ENCODE peak calls at places on chromosome 4, in ten cellular contexts. V, C, F, W, K, H, D, P, E and T are unnamed samples.
A peak's percentile ranks its signal among the peaks of the same experiment; 100 is the strongest.

GRCh38 chr4:128844931-128845330 is 35.4 kb downstream of the JADE1 start:
- DNase-seq in V (no peak), C (peak; percentile 84), F (no peak), W (no peak), K (no peak), H (no peak), D (no peak), P (no peak), E (no peak), T (no peak)

GRCh38 chr4:168604496-168605373 is 107.9 kb downstream of the PALLD start:
- DNase-seq in V (peak; percentile 91), C (peak; percentile 91), F (no peak), W (peak; percentile 92), K (peak; percentile 94), H (no peak), D (no peak), P (no peak), E (peak; percentile 72), T (no peak)

GRCh38 chr4:88737304-88738015 is 39.8 kb upstream of the NAP1L5 start:
- DNase-seq in V (no peak), C (peak; percentile 29), F (peak; percentile 79), W (peak; percentile 44), K (peak; percentile 84), H (no peak), D (no peak), P (no peak), E (no peak), T (peak; percentile 28)

GRCh38 chr4:113145519-113146291 is 96.3 kb downstream of the ANK2 start:
- DNase-seq in V (no peak), C (no peak), F (no peak), W (no peak), K (no peak), H (no peak), D (no peak), P (no peak), E (no peak), T (no peak)

GRCh38 chr4:102055805-102056204 is 265.3 kb downstream of the BANK1 start:
- DNase-seq in V (no peak), C (no peak), F (no peak), W (no peak), K (no peak), H (no peak), D (no peak), P (no peak), E (no peak), T (no peak)

GRCh38 chr4:15781427-15782095 is 3.4 kb downstream of the CD38 start:
- DNase-seq in V (no peak), C (peak; percentile 67), F (peak; percentile 27), W (peak; percentile 64), K (no peak), H (no peak), D (no peak), P (no peak), E (no peak), T (no peak)

GRCh38 chr4:107755841-107756356 is 35.9 kb upstream of the PAPSS1 start:
- DNase-seq in V (no peak), C (peak; percentile 46), F (peak; percentile 87), W (peak; percentile 14), K (peak; percentile 38), H (no peak), D (no peak), P (no peak), E (no peak), T (no peak)

GRCh38 chr4:153655928-153656327 is 28.2 kb upstream of the TLR2 start:
- DNase-seq in V (peak; percentile 21), C (peak; percentile 67), F (no peak), W (peak; percentile 42), K (no peak), H (no peak), D (no peak), P (peak; percentile 62), E (no peak), T (no peak)

GRCh38 chr4:8536467-8536866 is 43.7 kb upstream of the GPR78 start:
- DNase-seq in V (no peak), C (no peak), F (no peak), W (no peak), K (no peak), H (no peak), D (no peak), P (no peak), E (no peak), T (no peak)

GRCh38 chr4:76373919-76374552 is 46.9 kb downstream of the CCDC158 start:
- DNase-seq in V (peak; percentile 26), C (peak; percentile 33), F (no peak), W (peak; percentile 36), K (peak; percentile 12), H (no peak), D (no peak), P (peak; percentile 26), E (no peak), T (no peak)

GRCh38 chr4:183541081-183542045 is 36.5 kb downstream of the ING2 start:
- DNase-seq in V (no peak), C (peak; percentile 77), F (no peak), W (peak; percentile 52), K (no peak), H (no peak), D (no peak), P (no peak), E (no peak), T (no peak)

GRCh38 chr4:39905656-39906055 is 72.1 kb downstream of the PDS5A start:
- DNase-seq in V (no peak), C (no peak), F (no peak), W (no peak), K (no peak), H (no peak), D (no peak), P (no peak), E (no peak), T (no peak)

GRCh38 chr4:25421819-25422511 is 44.9 kb downstream of the ANAPC4 start:
- DNase-seq in V (no peak), C (no peak), F (no peak), W (no peak), K (no peak), H (no peak), D (no peak), P (no peak), E (no peak), T (no peak)

GRCh38 chr4:75002381-75002780 is 69.5 kb downstream of the PARM1 start:
- DNase-seq in V (no peak), C (no peak), F (no peak), W (peak; percentile 3), K (no peak), H (no peak), D (no peak), P (no peak), E (no peak), T (no peak)

GRCh38 chr4:71882113-71882512 is 98.2 kb upstream of the GC start:
- DNase-seq in V (no peak), C (no peak), F (no peak), W (no peak), K (no peak), H (no peak), D (no peak), P (no peak), E (no peak), T (no peak)

GRCh38 chr4:24657768-24658617 is 73.6 kb upstream of the DHX15 start:
- DNase-seq in V (peak; percentile 54), C (peak; percentile 38), F (peak; percentile 30), W (peak; percentile 63), K (peak; percentile 97), H (peak; percentile 4), D (no peak), P (peak; percentile 48), E (peak; percentile 16), T (peak; percentile 53)

GRCh38 chr4:80446248-80446647 is 110.7 kb downstream of the CFAP299 start:
- DNase-seq in V (no peak), C (no peak), F (no peak), W (no peak), K (no peak), H (no peak), D (no peak), P (no peak), E (no peak), T (no peak)

GRCh38 chr4:86788826-86789225 is 60.4 kb downstream of the SLC10A6 start:
- DNase-seq in V (no peak), C (peak; percentile 14), F (no peak), W (no peak), K (no peak), H (no peak), D (no peak), P (no peak), E (no peak), T (no peak)

GRCh38 chr4:150493846-150494245 is 88.1 kb upstream of the MAB21L2 start:
- DNase-seq in V (peak; percentile 16), C (peak; percentile 39), F (no peak), W (peak; percentile 38), K (peak; percentile 26), H (no peak), D (no peak), P (no peak), E (no peak), T (no peak)

GRCh38 chr4:186859420-186859819 is 135.8 kb upstream of the FAT1 start:
- DNase-seq in V (no peak), C (no peak), F (no peak), W (no peak), K (no peak), H (no peak), D (no peak), P (no peak), E (no peak), T (no peak)

GRCh38 chr4:83128235-83128929 is 13.9 kb upstream of the PLAC8 start:
- DNase-seq in V (no peak), C (peak; percentile 96), F (no peak), W (peak; percentile 91), K (peak; percentile 88), H (no peak), D (no peak), P (no peak), E (no peak), T (no peak)

GRCh38 chr4:12538162-12538561 is 946.0 kb downstream of the RAB28 start:
- DNase-seq in V (no peak), C (no peak), F (no peak), W (no peak), K (no peak), H (no peak), D (no peak), P (no peak), E (no peak), T (no peak)

GRCh38 chr4:139642364-139642763 is 23.3 kb upstream of the MGST2 start:
- DNase-seq in V (no peak), C (peak; percentile 92), F (no peak), W (peak; percentile 86), K (peak; percentile 79), H (no peak), D (no peak), P (no peak), E (no peak), T (no peak)

GRCh38 chr4:5378002-5378401 is 326.7 kb downstream of the STK32B start:
- DNase-seq in V (peak; percentile 78), C (peak; percentile 19), F (no peak), W (peak; percentile 18), K (no peak), H (no peak), D (no peak), P (no peak), E (peak; percentile 44), T (no peak)

GRCh38 chr4:40998680-40999358 is 215.5 kb downstream of the APBB2 start:
- DNase-seq in V (peak; percentile 70), C (peak; percentile 91), F (no peak), W (peak; percentile 95), K (peak; percentile 83), H (no peak), D (no peak), P (no peak), E (peak; percentile 61), T (no peak)

GRCh38 chr4:954211-955020 is 19.0 kb downstream of the DGKQ start:
- DNase-seq in V (no peak), C (no peak), F (no peak), W (no peak), K (no peak), H (no peak), D (no peak), P (no peak), E (no peak), T (no peak)

GRCh38 chr4:114688063-114688462 is 89.5 kb downstream of the UGT8 start:
- DNase-seq in V (no peak), C (no peak), F (no peak), W (no peak), K (no peak), H (no peak), D (no peak), P (no peak), E (no peak), T (no peak)